ENCODE peak calls at places on chromosomes 6 and 20, in eight cellular contexts. One of them, this sample, is unnamed.
A peak's percentile ranks its signal among the peaks of the same experiment; 100 is the strongest.

GRCh38 chr6:46925563-46926253 is 4.0 kb upstream of the ADGRF5 start:
- DNase-seq in H9: no peak
- DNase-seq in H54: no peak
- DNase-seq in cardiac muscle cell: peak; percentile 92
- DNase-seq in anterior cingulate cortex: no peak
- DNase-seq in amniotic epithelial cell: peak; percentile 93
- DNase-seq in prostate gland: no peak
- DNase-seq in GM03348: peak; percentile 65
- DNase-seq in this sample: no peak

GRCh38 chr20:22998476-22998875 is 36.6 kb upstream of the SSTR4 start:
- DNase-seq in H9: no peak
- DNase-seq in H54: no peak
- DNase-seq in cardiac muscle cell: no peak
- DNase-seq in anterior cingulate cortex: no peak
- DNase-seq in amniotic epithelial cell: no peak
- DNase-seq in prostate gland: no peak
- DNase-seq in GM03348: no peak
- DNase-seq in this sample: no peak

GRCh38 chr6:8983202-8983688 is 547.9 kb upstream of the SLC35B3 start:
- DNase-seq in H9: peak; percentile 78
- DNase-seq in H54: peak; percentile 26
- DNase-seq in cardiac muscle cell: peak; percentile 72
- DNase-seq in anterior cingulate cortex: peak; percentile 30
- DNase-seq in amniotic epithelial cell: peak; percentile 36
- DNase-seq in prostate gland: peak; percentile 33
- DNase-seq in GM03348: peak; percentile 83
- DNase-seq in this sample: peak; percentile 4

GRCh38 chr6:143745160-143746133 is 67.7 kb downstream of the PHACTR2 start:
- DNase-seq in H9: peak; percentile 58
- DNase-seq in H54: no peak
- DNase-seq in cardiac muscle cell: peak; percentile 69
- DNase-seq in anterior cingulate cortex: no peak
- DNase-seq in amniotic epithelial cell: peak; percentile 82
- DNase-seq in prostate gland: peak; percentile 60
- DNase-seq in GM03348: peak; percentile 29
- DNase-seq in this sample: no peak

GRCh38 chr20:57934913-57935312 is 225.1 kb upstream of the PMEPA1 start:
- DNase-seq in H9: no peak
- DNase-seq in H54: no peak
- DNase-seq in cardiac muscle cell: no peak
- DNase-seq in anterior cingulate cortex: no peak
- DNase-seq in amniotic epithelial cell: no peak
- DNase-seq in prostate gland: no peak
- DNase-seq in GM03348: no peak
- DNase-seq in this sample: no peak

GRCh38 chr6:46655803-46656202 is 3.0 kb downstream of the SLC25A27 start:
- DNase-seq in H9: peak; percentile 81
- DNase-seq in H54: no peak
- DNase-seq in cardiac muscle cell: peak; percentile 8
- DNase-seq in anterior cingulate cortex: no peak
- DNase-seq in amniotic epithelial cell: peak; percentile 8
- DNase-seq in prostate gland: no peak
- DNase-seq in GM03348: peak; percentile 15
- DNase-seq in this sample: peak; percentile 4

GRCh38 chr6:71665931-71666330 is 220.4 kb upstream of the RIMS1 start:
- DNase-seq in H9: no peak
- DNase-seq in H54: no peak
- DNase-seq in cardiac muscle cell: no peak
- DNase-seq in anterior cingulate cortex: no peak
- DNase-seq in amniotic epithelial cell: no peak
- DNase-seq in prostate gland: no peak
- DNase-seq in GM03348: no peak
- DNase-seq in this sample: no peak

GRCh38 chr20:24783631-24784492 is 165.2 kb upstream of the CST7 start:
- DNase-seq in H9: peak; percentile 59
- DNase-seq in H54: no peak
- DNase-seq in cardiac muscle cell: no peak
- DNase-seq in anterior cingulate cortex: no peak
- DNase-seq in amniotic epithelial cell: no peak
- DNase-seq in prostate gland: no peak
- DNase-seq in GM03348: no peak
- DNase-seq in this sample: no peak

GRCh38 chr6:83303426-83303825 is 110.3 kb downstream of the RWDD2A start:
- DNase-seq in H9: no peak
- DNase-seq in H54: no peak
- DNase-seq in cardiac muscle cell: no peak
- DNase-seq in anterior cingulate cortex: no peak
- DNase-seq in amniotic epithelial cell: no peak
- DNase-seq in prostate gland: no peak
- DNase-seq in GM03348: no peak
- DNase-seq in this sample: no peak

GRCh38 chr6:91088515-91088914 is 501.6 kb upstream of the MAP3K7 start:
- DNase-seq in H9: no peak
- DNase-seq in H54: no peak
- DNase-seq in cardiac muscle cell: no peak
- DNase-seq in anterior cingulate cortex: no peak
- DNase-seq in amniotic epithelial cell: no peak
- DNase-seq in prostate gland: no peak
- DNase-seq in GM03348: no peak
- DNase-seq in this sample: no peak

GRCh38 chr20:4383966-4384365 is 337.7 kb upstream of the PRND start:
- DNase-seq in H9: no peak
- DNase-seq in H54: no peak
- DNase-seq in cardiac muscle cell: peak; percentile 32
- DNase-seq in anterior cingulate cortex: no peak
- DNase-seq in amniotic epithelial cell: no peak
- DNase-seq in prostate gland: no peak
- DNase-seq in GM03348: no peak
- DNase-seq in this sample: no peak

GRCh38 chr20:58559368-58559729 is 44.1 kb upstream of the APCDD1L start:
- DNase-seq in H9: no peak
- DNase-seq in H54: no peak
- DNase-seq in cardiac muscle cell: no peak
- DNase-seq in anterior cingulate cortex: no peak
- DNase-seq in amniotic epithelial cell: no peak
- DNase-seq in prostate gland: no peak
- DNase-seq in GM03348: no peak
- DNase-seq in this sample: no peak

GRCh38 chr6:15242937-15243614 is 2.8 kb upstream of the JARID2 start:
- DNase-seq in H9: peak; percentile 58
- DNase-seq in H54: no peak
- DNase-seq in cardiac muscle cell: no peak
- DNase-seq in anterior cingulate cortex: no peak
- DNase-seq in amniotic epithelial cell: no peak
- DNase-seq in prostate gland: no peak
- DNase-seq in GM03348: no peak
- DNase-seq in this sample: no peak

GRCh38 chr6:43123691-43124314 is 47.3 kb upstream of the SRF start:
- DNase-seq in H9: no peak
- DNase-seq in H54: no peak
- DNase-seq in cardiac muscle cell: no peak
- DNase-seq in anterior cingulate cortex: no peak
- DNase-seq in amniotic epithelial cell: no peak
- DNase-seq in prostate gland: no peak
- DNase-seq in GM03348: no peak
- DNase-seq in this sample: no peak

GRCh38 chr6:71406871-71407860 is 118.6 kb downstream of the OGFRL1 start:
- DNase-seq in H9: peak; percentile 70
- DNase-seq in H54: peak; percentile 12
- DNase-seq in cardiac muscle cell: no peak
- DNase-seq in anterior cingulate cortex: no peak
- DNase-seq in amniotic epithelial cell: no peak
- DNase-seq in prostate gland: no peak
- DNase-seq in GM03348: no peak
- DNase-seq in this sample: no peak

GRCh38 chr6:106512048-106512957 is 117.0 kb downstream of the RTN4IP1 start:
- DNase-seq in H9: peak; percentile 55
- DNase-seq in H54: no peak
- DNase-seq in cardiac muscle cell: peak; percentile 44
- DNase-seq in anterior cingulate cortex: no peak
- DNase-seq in amniotic epithelial cell: no peak
- DNase-seq in prostate gland: peak; percentile 56
- DNase-seq in GM03348: peak; percentile 66
- DNase-seq in this sample: no peak

GRCh38 chr6:85712346-85712745 is 69.7 kb upstream of the SYNCRIP start:
- DNase-seq in H9: no peak
- DNase-seq in H54: no peak
- DNase-seq in cardiac muscle cell: no peak
- DNase-seq in anterior cingulate cortex: no peak
- DNase-seq in amniotic epithelial cell: no peak
- DNase-seq in prostate gland: no peak
- DNase-seq in GM03348: no peak
- DNase-seq in this sample: no peak

GRCh38 chr6:127566671-127567070 is 10.3 kb upstream of the C6orf58 start:
- DNase-seq in H9: no peak
- DNase-seq in H54: no peak
- DNase-seq in cardiac muscle cell: no peak
- DNase-seq in anterior cingulate cortex: no peak
- DNase-seq in amniotic epithelial cell: peak; percentile 56
- DNase-seq in prostate gland: no peak
- DNase-seq in GM03348: no peak
- DNase-seq in this sample: no peak

GRCh38 chr20:53413188-53413631 is 180.4 kb downstream of the ZNF217 start:
- DNase-seq in H9: peak; percentile 94
- DNase-seq in H54: no peak
- DNase-seq in cardiac muscle cell: no peak
- DNase-seq in anterior cingulate cortex: no peak
- DNase-seq in amniotic epithelial cell: no peak
- DNase-seq in prostate gland: peak; percentile 7
- DNase-seq in GM03348: no peak
- DNase-seq in this sample: no peak

GRCh38 chr20:45905505-45906079 is 6.4 kb downstream of the PLTP start:
- DNase-seq in H9: no peak
- DNase-seq in H54: peak; percentile 77
- DNase-seq in cardiac muscle cell: no peak
- DNase-seq in anterior cingulate cortex: no peak
- DNase-seq in amniotic epithelial cell: peak; percentile 83
- DNase-seq in prostate gland: no peak
- DNase-seq in GM03348: peak; percentile 56
- DNase-seq in this sample: no peak